ENCODE peak calls at places on chromosome 13, in ten cellular contexts. One of them, this sample, is unnamed.
A peak's percentile ranks its signal among the peaks of the same experiment; 100 is the strongest.

GRCh38 chr13:110469597-110469996 is 91.9 kb downstream of the RAB20 start:
- DNase-seq in osteocyte: no peak
- DNase-seq in transverse colon: no peak
- DNase-seq in lower leg skin: no peak
- DNase-seq in cardiac muscle cell: no peak
- DNase-seq in PC-9: no peak
- DNase-seq in adrenal gland: no peak
- DNase-seq in neural progenitor cell: no peak
- DNase-seq in colonic mucosa: no peak
- DNase-seq in breast epithelium: no peak
- DNase-seq in this sample: no peak

GRCh38 chr13:43054803-43055802 is 31.7 kb downstream of the DNAJC15 start:
- DNase-seq in cardiac muscle cell: peak; percentile 70
- DNase-seq in adrenal gland: peak; percentile 61
- DNase-seq in neural progenitor cell: peak; percentile 86
- DNase-seq in PC-9: peak; percentile 27
- DNase-seq in colonic mucosa: peak; percentile 52
- DNase-seq in breast epithelium: no peak
- DNase-seq in osteocyte: no peak
- DNase-seq in lower leg skin: no peak
- DNase-seq in transverse colon: no peak
- DNase-seq in this sample: no peak

GRCh38 chr13:114118086-114118762 is 14.2 kb downstream of the RASA3 start:
- DNase-seq in PC-9: no peak
- DNase-seq in neural progenitor cell: no peak
- DNase-seq in cardiac muscle cell: no peak
- DNase-seq in osteocyte: no peak
- DNase-seq in lower leg skin: no peak
- DNase-seq in adrenal gland: no peak
- DNase-seq in colonic mucosa: no peak
- DNase-seq in transverse colon: no peak
- DNase-seq in breast epithelium: no peak
- DNase-seq in this sample: no peak

GRCh38 chr13:105956891-105957290 is 578.6 kb downstream of the EFNB2 start:
- DNase-seq in cardiac muscle cell: no peak
- DNase-seq in breast epithelium: no peak
- DNase-seq in transverse colon: no peak
- DNase-seq in lower leg skin: no peak
- DNase-seq in osteocyte: no peak
- DNase-seq in adrenal gland: no peak
- DNase-seq in PC-9: no peak
- DNase-seq in neural progenitor cell: no peak
- DNase-seq in colonic mucosa: no peak
- DNase-seq in this sample: no peak

GRCh38 chr13:72970956-72971355 is 87.8 kb upstream of the KLF5 start:
- DNase-seq in breast epithelium: no peak
- DNase-seq in osteocyte: no peak
- DNase-seq in adrenal gland: no peak
- DNase-seq in neural progenitor cell: no peak
- DNase-seq in colonic mucosa: no peak
- DNase-seq in cardiac muscle cell: no peak
- DNase-seq in PC-9: no peak
- DNase-seq in transverse colon: no peak
- DNase-seq in lower leg skin: no peak
- DNase-seq in this sample: no peak

GRCh38 chr13:98838776-98839175 is 86.3 kb upstream of the SLC15A1 start:
- DNase-seq in colonic mucosa: no peak
- DNase-seq in cardiac muscle cell: no peak
- DNase-seq in PC-9: no peak
- DNase-seq in neural progenitor cell: no peak
- DNase-seq in lower leg skin: no peak
- DNase-seq in breast epithelium: no peak
- DNase-seq in transverse colon: no peak
- DNase-seq in osteocyte: no peak
- DNase-seq in adrenal gland: no peak
- DNase-seq in this sample: no peak

GRCh38 chr13:31538067-31539042 is 201.0 kb upstream of the RXFP2 start:
- DNase-seq in osteocyte: no peak
- DNase-seq in breast epithelium: no peak
- DNase-seq in lower leg skin: no peak
- DNase-seq in cardiac muscle cell: peak; percentile 37
- DNase-seq in adrenal gland: no peak
- DNase-seq in transverse colon: peak; percentile 13
- DNase-seq in colonic mucosa: peak; percentile 25
- DNase-seq in PC-9: peak; percentile 4
- DNase-seq in neural progenitor cell: peak; percentile 59
- DNase-seq in this sample: no peak

GRCh38 chr13:112324121-112324520 is 52.0 kb upstream of the SPACA7 start:
- DNase-seq in adrenal gland: no peak
- DNase-seq in transverse colon: no peak
- DNase-seq in colonic mucosa: no peak
- DNase-seq in neural progenitor cell: peak; percentile 36
- DNase-seq in lower leg skin: peak; percentile 71
- DNase-seq in breast epithelium: no peak
- DNase-seq in PC-9: no peak
- DNase-seq in osteocyte: no peak
- DNase-seq in cardiac muscle cell: no peak
- DNase-seq in this sample: no peak

DNA sequence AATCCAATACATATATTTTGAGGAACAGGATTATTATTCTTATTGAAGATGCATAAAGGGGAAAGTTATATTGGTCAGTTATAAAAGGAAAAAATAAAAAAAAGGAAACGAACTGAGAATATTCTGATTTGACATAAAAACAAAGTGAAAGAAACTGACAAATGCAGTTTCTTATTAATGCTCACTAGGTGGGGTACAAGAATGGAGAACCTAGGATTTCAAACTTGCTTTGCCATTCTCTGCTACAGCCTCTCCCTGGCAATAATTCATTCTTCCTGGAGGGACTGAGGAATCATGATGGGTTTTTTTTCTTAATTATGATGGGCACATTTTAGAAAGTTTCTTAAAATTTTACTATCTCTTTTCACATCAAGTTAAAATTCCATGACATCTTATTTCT is 154.9 kb downstream of the PCDH9 start:
- DNase-seq in adrenal gland: no peak
- DNase-seq in osteocyte: no peak
- DNase-seq in cardiac muscle cell: no peak
- DNase-seq in neural progenitor cell: no peak
- DNase-seq in transverse colon: no peak
- DNase-seq in colonic mucosa: no peak
- DNase-seq in lower leg skin: no peak
- DNase-seq in breast epithelium: no peak
- DNase-seq in PC-9: no peak
- DNase-seq in this sample: no peak
- TF ChIP-seq CTCF in adrenal gland: no peak
- TF ChIP-seq CTCF in osteocyte: peak; percentile 55
- TF ChIP-seq CTCF in cardiac muscle cell: peak; percentile 40
- TF ChIP-seq CTCF in neural progenitor cell: no peak
- TF ChIP-seq CTCF in transverse colon: no peak
- TF ChIP-seq CTCF in colonic mucosa: no peak
- TF ChIP-seq CTCF in lower leg skin: no peak
- TF ChIP-seq CTCF in breast epithelium: no peak
- TF ChIP-seq CTCF in PC-9: no peak
- TF ChIP-seq CTCF in this sample: no peak

DNA sequence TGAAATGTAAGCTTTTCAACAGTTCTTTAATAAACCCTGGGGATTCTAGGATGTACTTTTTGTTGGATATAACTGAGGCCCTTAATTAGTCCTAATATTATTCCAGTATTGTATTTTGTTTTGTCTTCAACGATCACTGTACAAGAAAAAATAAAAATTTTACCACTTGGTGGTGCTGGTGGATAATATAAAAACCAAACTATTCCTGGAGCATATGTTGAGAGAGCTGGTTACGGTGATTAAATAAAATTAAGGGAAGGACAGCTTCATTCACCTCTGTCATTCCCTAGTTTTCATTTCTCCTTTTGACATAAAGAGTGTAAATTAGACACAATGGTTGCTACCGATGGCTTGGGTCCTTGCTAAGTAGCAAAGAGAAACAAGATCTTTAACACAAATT is 598.6 kb upstream of the PCDH20 start:
- DNase-seq in transverse colon: no peak
- DNase-seq in cardiac muscle cell: peak; percentile 39
- DNase-seq in breast epithelium: no peak
- DNase-seq in colonic mucosa: no peak
- DNase-seq in adrenal gland: no peak
- DNase-seq in lower leg skin: no peak
- DNase-seq in PC-9: no peak
- DNase-seq in osteocyte: no peak
- DNase-seq in neural progenitor cell: no peak
- DNase-seq in this sample: no peak
- TF ChIP-seq CTCF in transverse colon: no peak
- TF ChIP-seq CTCF in cardiac muscle cell: no peak
- TF ChIP-seq CTCF in breast epithelium: no peak
- TF ChIP-seq CTCF in colonic mucosa: no peak
- TF ChIP-seq CTCF in adrenal gland: peak; percentile 38
- TF ChIP-seq CTCF in lower leg skin: no peak
- TF ChIP-seq CTCF in PC-9: peak; percentile 51
- TF ChIP-seq CTCF in osteocyte: peak; percentile 66
- TF ChIP-seq CTCF in neural progenitor cell: peak; percentile 50
- TF ChIP-seq CTCF in this sample: no peak

GRCh38 chr13:89673789-89674311 is 1673.6 kb upstream of the MIR17HG start:
- DNase-seq in breast epithelium: no peak
- DNase-seq in lower leg skin: no peak
- DNase-seq in transverse colon: no peak
- DNase-seq in neural progenitor cell: no peak
- DNase-seq in cardiac muscle cell: no peak
- DNase-seq in adrenal gland: no peak
- DNase-seq in osteocyte: no peak
- DNase-seq in colonic mucosa: no peak
- DNase-seq in PC-9: no peak
- DNase-seq in this sample: no peak

DNA sequence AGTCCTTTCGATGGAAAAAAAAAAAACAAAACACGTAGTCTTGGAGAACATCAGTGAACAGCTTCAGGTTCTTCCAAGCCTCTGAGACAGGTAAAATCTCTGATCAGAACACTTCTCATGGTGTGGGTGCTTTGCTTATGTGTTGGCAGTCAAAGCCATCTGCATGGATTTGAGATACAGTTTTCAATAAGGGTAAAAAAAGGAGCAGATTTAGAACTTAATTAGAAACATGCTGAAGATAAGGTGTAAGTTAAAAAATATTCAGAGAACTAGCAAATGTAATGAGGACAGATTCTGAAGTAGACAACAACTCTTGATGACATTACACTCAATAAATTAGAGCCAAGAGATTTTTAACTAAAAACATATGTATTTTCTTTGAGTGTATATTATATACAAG is 1668.8 kb upstream of the MIR17HG start:
- DNase-seq in PC-9: no peak
- DNase-seq in cardiac muscle cell: no peak
- DNase-seq in colonic mucosa: no peak
- DNase-seq in lower leg skin: no peak
- DNase-seq in adrenal gland: no peak
- DNase-seq in breast epithelium: no peak
- DNase-seq in transverse colon: no peak
- DNase-seq in osteocyte: no peak
- DNase-seq in neural progenitor cell: no peak
- DNase-seq in this sample: no peak
- TF ChIP-seq CTCF in PC-9: no peak
- TF ChIP-seq CTCF in cardiac muscle cell: no peak
- TF ChIP-seq CTCF in colonic mucosa: no peak
- TF ChIP-seq CTCF in lower leg skin: no peak
- TF ChIP-seq CTCF in adrenal gland: no peak
- TF ChIP-seq CTCF in breast epithelium: no peak
- TF ChIP-seq CTCF in transverse colon: no peak
- TF ChIP-seq CTCF in osteocyte: no peak
- TF ChIP-seq CTCF in neural progenitor cell: no peak
- TF ChIP-seq CTCF in this sample: no peak

GRCh38 chr13:45702088-45702487 is at the start of gene CBY2:
- DNase-seq in adrenal gland: no peak
- DNase-seq in osteocyte: no peak
- DNase-seq in colonic mucosa: no peak
- DNase-seq in lower leg skin: no peak
- DNase-seq in cardiac muscle cell: no peak
- DNase-seq in neural progenitor cell: no peak
- DNase-seq in breast epithelium: no peak
- DNase-seq in PC-9: no peak
- DNase-seq in transverse colon: no peak
- DNase-seq in this sample: no peak

GRCh38 chr13:45705145-45705695 is 3.1 kb downstream of the CBY2 start:
- DNase-seq in PC-9: no peak
- DNase-seq in breast epithelium: no peak
- DNase-seq in lower leg skin: no peak
- DNase-seq in cardiac muscle cell: no peak
- DNase-seq in neural progenitor cell: peak; percentile 66
- DNase-seq in osteocyte: no peak
- DNase-seq in colonic mucosa: no peak
- DNase-seq in transverse colon: no peak
- DNase-seq in adrenal gland: no peak
- DNase-seq in this sample: no peak

GRCh38 chr13:45702869-45703391 is 810 bp downstream of the CBY2 start:
- DNase-seq in lower leg skin: peak; percentile 57
- DNase-seq in breast epithelium: no peak
- DNase-seq in cardiac muscle cell: no peak
- DNase-seq in osteocyte: no peak
- DNase-seq in colonic mucosa: no peak
- DNase-seq in adrenal gland: no peak
- DNase-seq in neural progenitor cell: no peak
- DNase-seq in PC-9: no peak
- DNase-seq in transverse colon: no peak
- DNase-seq in this sample: no peak

GRCh38 chr13:45704211-45704739 is 2.2 kb downstream of the CBY2 start:
- DNase-seq in transverse colon: no peak
- DNase-seq in breast epithelium: no peak
- DNase-seq in adrenal gland: no peak
- DNase-seq in osteocyte: no peak
- DNase-seq in PC-9: no peak
- DNase-seq in cardiac muscle cell: no peak
- DNase-seq in neural progenitor cell: no peak
- DNase-seq in lower leg skin: peak; percentile 50
- DNase-seq in colonic mucosa: no peak
- DNase-seq in this sample: no peak

DNA sequence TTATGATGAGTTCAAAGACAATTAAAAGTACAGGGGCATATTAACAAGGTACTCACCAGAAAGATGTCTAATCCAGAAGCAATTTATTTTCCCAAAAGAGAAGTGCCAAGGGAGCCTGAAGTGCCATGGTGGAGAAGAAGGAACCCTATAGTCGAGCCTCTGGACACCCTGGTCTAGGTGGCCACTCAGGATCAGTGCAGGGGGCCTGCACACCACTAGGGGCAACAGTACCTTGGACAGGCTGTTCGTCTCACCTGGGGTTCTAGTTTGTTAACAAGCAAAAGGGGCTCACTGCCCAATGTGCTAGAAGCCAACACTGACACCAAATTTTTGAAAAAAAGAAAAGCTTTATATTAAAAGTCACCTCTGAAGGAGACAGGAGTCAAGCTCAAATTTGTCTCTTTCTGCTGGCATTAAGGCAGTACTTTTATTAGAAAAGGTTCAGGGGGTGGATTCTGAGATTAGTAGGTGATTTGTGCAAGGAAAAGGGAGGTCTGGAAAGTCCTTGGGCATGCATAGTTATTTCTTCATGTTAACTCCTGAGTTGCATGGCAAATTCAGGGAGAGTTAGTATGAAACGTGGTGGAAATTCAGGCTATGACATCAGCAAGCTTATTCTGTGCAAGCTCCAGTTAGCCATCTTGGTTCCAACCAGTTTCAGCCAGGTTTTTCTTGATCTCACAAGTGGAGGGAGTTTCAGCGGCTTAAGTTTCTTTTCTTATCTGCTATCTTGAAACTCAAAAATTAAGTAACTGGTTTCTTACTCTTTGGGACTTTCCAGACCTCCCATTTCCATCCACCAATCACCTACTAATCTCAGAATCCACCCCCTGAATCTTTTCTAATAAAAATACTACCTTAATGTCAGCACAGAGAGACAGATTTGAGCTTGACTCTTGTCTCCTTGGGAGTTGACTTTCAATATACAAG is 884 bp upstream of the CBY2 start:
- DNase-seq in breast epithelium: no peak
- DNase-seq in adrenal gland: no peak
- DNase-seq in cardiac muscle cell: no peak
- DNase-seq in colonic mucosa: no peak
- DNase-seq in lower leg skin: no peak
- DNase-seq in PC-9: no peak
- DNase-seq in transverse colon: no peak
- DNase-seq in neural progenitor cell: no peak
- DNase-seq in osteocyte: no peak
- DNase-seq in this sample: no peak
- TF ChIP-seq CTCF in breast epithelium: no peak
- TF ChIP-seq CTCF in adrenal gland: no peak
- TF ChIP-seq CTCF in cardiac muscle cell: no peak
- TF ChIP-seq CTCF in colonic mucosa: no peak
- TF ChIP-seq CTCF in lower leg skin: no peak
- TF ChIP-seq CTCF in PC-9: no peak
- TF ChIP-seq CTCF in transverse colon: no peak
- TF ChIP-seq CTCF in neural progenitor cell: peak; percentile 24
- TF ChIP-seq CTCF in osteocyte: no peak
- TF ChIP-seq CTCF in this sample: no peak